ENCODE peak calls at places on chromosomes 16 and 17, in eight cellular contexts. E, S, U, N, G, R, T and X are unnamed samples.

GRCh38 chr16:85539084-85539483 is 74.0 kb upstream of the GSE1 start:
- DNase-seq in N (no peak), E (no peak), R (no peak), S (no peak), G (no peak), U (no peak), T (no peak), X (no peak)

GRCh38 chr17:59807892-59808509 is 84.7 kb downstream of the TUBD1 start:
- DNase-seq in S (no peak), T (no peak), R (no peak), U (no peak), E (no peak), N (no peak), G (no peak), X (no peak)

GRCh38 chr17:16918443-16918842 is 53.5 kb downstream of the TNFRSF13B start:
- DNase-seq in G (no peak), T (no peak), N (no peak), S (no peak), U (no peak), R (no peak), E (no peak), X (no peak)

GRCh38 chr17:80765241-80766022 is 220.8 kb downstream of the RPTOR start:
- DNase-seq in E (no peak), U (no peak), R (no peak), G (no peak), N (no peak), S (no peak), T (no peak), X (no peak)

GRCh38 chr17:74408262-74408661 is 23.6 kb upstream of the GPRC5C start:
- DNase-seq in G (no peak), T (peak), N (no peak), E (no peak), U (peak), R (no peak), S (peak), X (peak)

GRCh38 chr16:86854058-86854621 is 275.8 kb downstream of the FOXL1 start:
- DNase-seq in N (no peak), U (no peak), E (no peak), G (no peak), R (no peak), S (peak), T (no peak), X (no peak)

GRCh38 chr17:64331946-64332493 is 58.6 kb downstream of the PECAM1 start:
- DNase-seq in N (no peak), G (no peak), R (no peak), S (peak), U (no peak), E (no peak), T (no peak), X (peak)

GRCh38 chr16:29784901-29785500 is 5.5 kb upstream of the KIF22 start:
- DNase-seq in T (no peak), S (peak), N (peak), R (peak), U (no peak), E (peak), G (peak), X (peak)

GRCh38 chr17:46121165-46121764 is 72.0 kb downstream of the KANSL1 start:
- DNase-seq in G (peak), U (no peak), T (no peak), N (no peak), R (no peak), E (no peak), S (no peak), X (no peak)

GRCh38 chr17:82960419-82961271 is 118.8 kb upstream of the METRNL start:
- DNase-seq in T (no peak), N (no peak), S (no peak), R (no peak), U (no peak), E (no peak), G (no peak), X (no peak)

GRCh38 chr17:79925242-79925957 is 86.2 kb upstream of the CBX4 start:
- DNase-seq in T (no peak), N (no peak), R (no peak), G (no peak), U (no peak), E (no peak), S (no peak), X (peak)

GRCh38 chr17:52032454-52032853 is 126.1 kb downstream of the CA10 start:
- DNase-seq in R (no peak), G (no peak), T (no peak), U (no peak), S (no peak), E (no peak), N (no peak), X (no peak)

GRCh38 chr16:68408967-68409366 is 39.3 kb downstream of the SMPD3 start:
- DNase-seq in U (no peak), T (no peak), G (no peak), R (no peak), N (no peak), S (no peak), E (no peak), X (no peak)

GRCh38 chr16:75494696-75495601 is at the start of gene CHST6:
- DNase-seq in E (no peak), S (peak), T (peak), U (no peak), R (peak), N (no peak), G (peak), X (no peak)

GRCh38 chr17:30921544-30922196 is at the start of gene ADAP2:
- DNase-seq in T (peak), E (no peak), S (no peak), U (peak), G (no peak), R (peak), N (no peak), X (peak)

GRCh38 chr16:66872927-66873684 is 7.2 kb upstream of the PDP2 start:
- DNase-seq in R (peak), N (peak), T (peak), G (peak), S (peak), E (peak), U (peak), X (peak)

GRCh38 chr17:2901582-2901981 is 105.3 kb downstream of the RAP1GAP2 start:
- DNase-seq in N (no peak), U (no peak), E (no peak), S (no peak), G (no peak), T (no peak), R (no peak), X (no peak)

GRCh38 chr17:33511670-33512069 is 218.6 kb upstream of the ASIC2 start:
- DNase-seq in R (peak), G (no peak), T (no peak), E (no peak), S (no peak), U (no peak), N (no peak), X (no peak)

GRCh38 chr17:5238333-5238732 is 3.7 kb upstream of the SCIMP start:
- DNase-seq in T (no peak), S (no peak), N (no peak), E (no peak), U (no peak), G (no peak), R (no peak), X (no peak)

GRCh38 chr16:3317315-3317999 is 12.2 kb downstream of the ZNF75A start:
- DNase-seq in R (no peak), T (no peak), S (peak), N (no peak), U (no peak), E (no peak), G (no peak), X (no peak)